ENCODE peak calls at places on chromosomes 1 and 21, in ten cellular contexts. N is activated CD4-positive, alpha-beta T cell treated with anti-CD3 and anti-CD28 coated beads for 36 hours; G is naive B cell; Y is 8988T; M is NCI-H1105; A is psoas muscle; D is posterior cingulate gyrus; B is AG09309; J is caudate nucleus; P is HEK293T. E is an unnamed sample.

GRCh38 chr1:115838805-115839705 is 1.9 kb downstream of the NHLH2 start:
- DNase-seq in J (peak), N (peak), G (no peak), P (peak), Y (no peak), A (peak), B (no peak), M (peak), D (peak), E (no peak)

GRCh38 chr1:244603498-244603897 is 49.4 kb upstream of the DESI2 start:
- DNase-seq in J (no peak), P (peak), G (peak), Y (no peak), B (peak), D (no peak), A (no peak), N (no peak), M (peak), E (peak)

GRCh38 chr1:237975903-237976302 is 85.2 kb upstream of the ZP4 start:
- DNase-seq in A (no peak), J (no peak), D (no peak), M (no peak), P (no peak), B (no peak), G (no peak), Y (no peak), N (no peak), E (no peak)

GRCh38 chr1:3730556-3731247 is 21.5 kb upstream of the CCDC27 start:
- DNase-seq in N (no peak), A (no peak), B (no peak), D (no peak), G (no peak), Y (no peak), P (no peak), J (no peak), M (no peak), E (peak)

GRCh38 chr1:19476440-19477190 is 8.7 kb downstream of the CAPZB start:
- DNase-seq in B (no peak), M (no peak), D (no peak), A (no peak), N (peak), J (no peak), G (peak), Y (no peak), P (no peak), E (no peak)

GRCh38 chr21:32043458-32043857 is 170.6 kb downstream of the HUNK start:
- DNase-seq in A (no peak), N (no peak), Y (no peak), J (no peak), D (no peak), M (no peak), P (no peak), B (no peak), G (no peak), E (no peak)

GRCh38 chr1:28482138-28482537 is 23.7 kb upstream of the RCC1 start:
- DNase-seq in G (no peak), P (no peak), M (no peak), D (no peak), N (no peak), B (no peak), A (no peak), Y (no peak), J (no peak), E (no peak)

GRCh38 chr1:206455681-206456344 is 14.5 kb upstream of the IKBKE start:
- DNase-seq in P (no peak), J (peak), B (no peak), G (no peak), A (no peak), D (no peak), N (no peak), Y (no peak), M (peak), E (no peak)

GRCh38 chr1:161427733-161428516 is 60.2 kb upstream of the CFAP126 start:
- DNase-seq in P (peak), J (no peak), M (no peak), B (no peak), N (peak), G (peak), Y (peak), A (no peak), D (no peak), E (peak)

GRCh38 chr1:85884372-85885035 is 176.3 kb upstream of the ZNHIT6 start:
- DNase-seq in A (no peak), B (no peak), N (no peak), D (no peak), G (no peak), Y (peak), P (peak), M (no peak), J (no peak), E (no peak)

GRCh38 chr1:72283204-72284083 is 1.1 kb upstream of the NEGR1 start:
- DNase-seq in A (peak), J (peak), G (peak), B (peak), N (peak), P (peak), Y (no peak), D (peak), M (peak), E (peak)

GRCh38 chr1:201883786-201884185 is 4.9 kb upstream of the SHISA4 start:
- DNase-seq in D (no peak), P (no peak), B (no peak), N (peak), G (no peak), M (no peak), Y (no peak), J (no peak), A (peak), E (peak)

GRCh38 chr21:33944185-33944763 is 28.7 kb upstream of the ATP5PO start:
- DNase-seq in M (no peak), D (no peak), B (no peak), G (no peak), Y (no peak), A (no peak), N (no peak), P (no peak), J (no peak), E (no peak)

GRCh38 chr1:240644732-240645131 is 32.8 kb upstream of the GREM2 start:
- DNase-seq in G (no peak), M (no peak), D (no peak), J (no peak), Y (no peak), A (no peak), P (no peak), N (no peak), B (no peak), E (no peak)

GRCh38 chr1:14755518-14756252 is 157.2 kb downstream of the KAZN start:
- DNase-seq in B (no peak), J (no peak), D (no peak), N (no peak), G (peak), P (no peak), A (no peak), M (no peak), Y (no peak), E (no peak)

GRCh38 chr1:151157067-151157531 is 650 bp downstream of the TNFAIP8L2 start:
- DNase-seq in B (no peak), M (no peak), D (no peak), G (peak), J (no peak), N (peak), Y (no peak), A (no peak), P (no peak), E (no peak)

E was measured in RPMI8226.